ENCODE peak calls at places on chromosomes 12 and 14, in four cellular contexts. V is stimulated activated CD4-positive, alpha-beta T cell treated with anti-CD3 and anti-CD28 coated beads, TNF-alpha, amount 100 ng/mL, for 4 hours; K is HuH-7; O is CD8-positive, alpha-beta memory T cell. H is an unnamed sample.

GRCh38 chr14:88417594-88417993 is 32.1 kb downstream of the SPATA7 start:
- DNase-seq in K (no peak), O (no peak), V (no peak), H (no peak)

GRCh38 chr12:89752331-89752730 is 43.7 kb upstream of the ATP2B1 start:
- DNase-seq in O (no peak), K (no peak), V (no peak), H (no peak)

GRCh38 chr14:35847636-35848035 is 21.5 kb downstream of the BRMS1L start:
- DNase-seq in V (no peak), K (no peak), O (no peak), H (no peak)

GRCh38 chr14:104026024-104026423 is 59.5 kb upstream of the ASPG start:
- DNase-seq in V (no peak), K (no peak), O (no peak), H (no peak)

GRCh38 chr12:41850046-41850445 is 294.6 kb downstream of the GXYLT1 start:
- DNase-seq in O (no peak), V (no peak), K (no peak), H (no peak)

GRCh38 chr12:51217133-51217967 is 512 bp downstream of the POU6F1 start:
- DNase-seq in O (peak), K (peak), V (peak), H (peak)

GRCh38 chr14:101844219-101844618 is 82.7 kb downstream of the PPP2R5C start:
- DNase-seq in K (no peak), O (no peak), V (no peak), H (no peak)

GRCh38 chr14:80996049-80996901 is 40.9 kb downstream of the TSHR start:
- DNase-seq in O (no peak), K (peak), V (no peak), H (peak)

GRCh38 chr12:108559748-108560147 is 1.2 kb downstream of the SART3 start:
- DNase-seq in K (no peak), V (no peak), O (no peak), H (no peak)

GRCh38 chr14:50018236-50019210 is 97.8 kb downstream of the VCPKMT start:
- DNase-seq in K (no peak), V (no peak), O (no peak), H (peak)

GRCh38 chr14:33959692-33960151 is 8.8 kb upstream of the EGLN3 start:
- DNase-seq in K (no peak), O (no peak), V (no peak), H (no peak)

GRCh38 chr14:22481546-22481945 is 107.5 kb downstream of the DAD1 start:
- DNase-seq in V (no peak), O (no peak), K (no peak), H (no peak)

GRCh38 chr12:46480282-46480681 is 107.7 kb upstream of the SLC38A2 start:
- DNase-seq in O (no peak), V (no peak), K (no peak), H (no peak)

GRCh38 chr12:85156569-85156968 is 120.4 kb downstream of the LRRIQ1 start:
- DNase-seq in V (no peak), K (no peak), O (no peak), H (no peak)

GRCh38 chr14:49420201-49420600 is 166.0 kb downstream of the RPS29 start:
- DNase-seq in K (no peak), V (no peak), O (no peak), H (no peak)

GRCh38 chr12:82804601-82805000 is 117.9 kb downstream of the TMTC2 start:
- DNase-seq in K (no peak), V (no peak), O (no peak), H (no peak)

GRCh38 chr14:95328876-95329503 is 9.3 kb upstream of the CLMN start:
- DNase-seq in V (no peak), O (no peak), K (no peak), H (peak)

GRCh38 chr14:49583629-49584028 is 2.6 kb downstream of the RPS29 start:
- DNase-seq in O (no peak), K (no peak), V (no peak), H (no peak)

GRCh38 chr12:116919706-116920485 is 9.1 kb downstream of the FBXW8 start:
- DNase-seq in K (no peak), O (no peak), V (no peak), H (no peak)

GRCh38 chr12:51531982-51532497 is 59.0 kb upstream of the SCN8A start:
- DNase-seq in K (peak), V (peak), O (peak), H (peak)

GRCh38 chr12:52279683-52280318 is 5.4 kb downstream of the KRT86 start:
- DNase-seq in V (no peak), O (no peak), K (no peak), H (no peak)

GRCh38 chr14:90487462-90487861 is 90.6 kb downstream of the CALM1 start:
- DNase-seq in K (no peak), V (no peak), O (no peak), H (no peak)

GRCh38 chr12:122042910-122043309 is 21.2 kb downstream of the BCL7A start:
- DNase-seq in V (no peak), O (no peak), K (no peak), H (no peak)

GRCh38 chr12:56931474-56931978 is 2.7 kb downstream of the SDR9C7 start:
- DNase-seq in V (no peak), K (no peak), O (no peak), H (peak)

GRCh38 chr12:47775100-47775911 is 2.3 kb downstream of the SLC48A1 start:
- DNase-seq in O (no peak), K (no peak), V (no peak), H (no peak)

GRCh38 chr12:54214553-54215374 is 26.0 kb upstream of the SMUG1 start:
- DNase-seq in O (peak), V (peak), K (peak), H (peak)

GRCh38 chr12:106910202-106910601 is 45.5 kb upstream of the TMEM263 start:
- DNase-seq in K (no peak), O (no peak), V (no peak), H (no peak)

GRCh38 chr14:51093371-51094281 is 1.3 kb downstream of the TRIM9 start:
- DNase-seq in O (no peak), K (peak), V (peak), H (peak)

GRCh38 chr12:20482680-20483079 is 114.3 kb downstream of the PDE3A start:
- DNase-seq in V (no peak), K (no peak), O (no peak), H (no peak)

GRCh38 chr12:75183967-75184366 is 25.7 kb downstream of the KCNC2 start:
- DNase-seq in V (no peak), O (no peak), K (no peak), H (no peak)

GRCh38 chr14:92409069-92409468 is 86.1 kb downstream of the SLC24A4 start:
- DNase-seq in V (no peak), K (no peak), O (no peak), H (no peak)

GRCh38 chr12:56028511-56029165 is 7.8 kb downstream of the IKZF4 start:
- DNase-seq in K (no peak), V (no peak), O (no peak), H (no peak)

H was measured in Daoy.